ENCODE peak calls at places on chromosomes 4 and X, in ten cellular contexts. W is fibroblast of lung, B is stomach, Z is Karpas-422, F is transverse colon, D is neuronal stem cell, V is pancreas, P is iPS DF 6.9, K is upper lobe of right lung, E is AG04450. X is an unnamed sample.

GRCh38 chr4:182174979-182175378 is 68.2 kb upstream of the TENM3 start:
- DNase-seq in W (no peak), B (no peak), Z (no peak), F (no peak), D (no peak), V (no peak), P (no peak), K (no peak), E (no peak), X (no peak)

GRCh38 chr4:85496933-85497332 is 22.0 kb downstream of the ARHGAP24 start:
- DNase-seq in W (peak), B (no peak), Z (no peak), F (no peak), D (no peak), V (no peak), P (no peak), K (no peak), E (no peak), X (no peak)

GRCh38 chrX:117138070-117138469 is 675.3 kb upstream of the CT83 start:
- DNase-seq in W (no peak), B (no peak), Z (no peak), F (no peak), D (no peak), V (no peak), P (no peak), K (no peak), E (no peak), X (no peak)

GRCh38 chr4:85970535-85970934 is 389.3 kb downstream of the MAPK10 start:
- DNase-seq in W (no peak), B (no peak), Z (no peak), F (no peak), D (no peak), V (no peak), P (no peak), K (no peak), E (no peak), X (no peak)

GRCh38 chrX:37405954-37406353 is 56.8 kb downstream of the PRRG1 start:
- DNase-seq in W (peak), B (no peak), Z (no peak), F (no peak), D (no peak), V (no peak), P (no peak), K (no peak), E (peak), X (no peak)

GRCh38 chrX:13373807-13374187 is 53.9 kb upstream of the ATXN3L start:
- DNase-seq in W (peak), B (no peak), Z (no peak), F (no peak), D (no peak), V (no peak), P (no peak), K (no peak), E (no peak), X (no peak)

GRCh38 chrX:123215397-123216089 is 31.5 kb downstream of the GRIA3 start:
- DNase-seq in W (no peak), B (no peak), Z (no peak), F (no peak), D (no peak), V (no peak), P (no peak), K (no peak), E (no peak), X (no peak)

GRCh38 chr4:1500966-1501753 is 94.9 kb upstream of the NKX1-1 start:
- DNase-seq in W (no peak), B (no peak), Z (no peak), F (no peak), D (no peak), V (no peak), P (no peak), K (peak), E (no peak), X (no peak)

GRCh38 chr4:176102414-176102813 is 36.8 kb downstream of the WDR17 start:
- DNase-seq in W (peak), B (no peak), Z (no peak), F (no peak), D (no peak), V (no peak), P (no peak), K (no peak), E (no peak), X (no peak)

GRCh38 chrX:41276661-41277506 is 57.1 kb upstream of the DDX3X start:
- DNase-seq in W (peak), B (no peak), Z (no peak), F (no peak), D (no peak), V (no peak), P (no peak), K (no peak), E (no peak), X (no peak)

GRCh38 chrX:9595131-9595530 is 130.3 kb downstream of the TBL1X start:
- DNase-seq in W (peak), B (no peak), Z (no peak), F (no peak), D (no peak), V (no peak), P (no peak), K (no peak), E (peak), X (no peak)

GRCh38 chrX:56600141-56600540 is 36.7 kb downstream of the UBQLN2 start:
- DNase-seq in W (peak), B (no peak), Z (no peak), F (no peak), D (no peak), V (no peak), P (no peak), K (no peak), E (no peak), X (no peak)

GRCh38 chr4:10611673-10612072 is 72.9 kb downstream of the CLNK start:
- DNase-seq in W (peak), B (no peak), Z (no peak), F (no peak), D (no peak), V (no peak), P (no peak), K (no peak), E (peak), X (no peak)

GRCh38 chrX:122945328-122945727 is 238.8 kb upstream of the GRIA3 start:
- DNase-seq in W (no peak), B (no peak), Z (no peak), F (no peak), D (no peak), V (no peak), P (no peak), K (no peak), E (no peak), X (no peak)

GRCh38 chr4:119521306-119521705 is 107.3 kb downstream of the PDE5A start:
- DNase-seq in W (no peak), B (no peak), Z (no peak), F (peak), D (no peak), V (no peak), P (no peak), K (no peak), E (no peak), X (no peak)

GRCh38 chr4:147944264-147944663 is 212.4 kb downstream of the ARHGAP10 start:
- DNase-seq in W (no peak), B (no peak), Z (no peak), F (no peak), D (no peak), V (no peak), P (no peak), K (no peak), E (no peak), X (peak)

GRCh38 chr4:171025776-171026175 is 787.4 kb upstream of the GALNTL6 start:
- DNase-seq in W (no peak), B (no peak), Z (no peak), F (no peak), D (no peak), V (no peak), P (no peak), K (no peak), E (no peak), X (peak)

GRCh38 chrX:123432362-123433150 is 248.5 kb downstream of the GRIA3 start:
- DNase-seq in W (no peak), B (peak), Z (no peak), F (no peak), D (no peak), V (no peak), P (no peak), K (no peak), E (no peak), X (no peak)

DNA sequence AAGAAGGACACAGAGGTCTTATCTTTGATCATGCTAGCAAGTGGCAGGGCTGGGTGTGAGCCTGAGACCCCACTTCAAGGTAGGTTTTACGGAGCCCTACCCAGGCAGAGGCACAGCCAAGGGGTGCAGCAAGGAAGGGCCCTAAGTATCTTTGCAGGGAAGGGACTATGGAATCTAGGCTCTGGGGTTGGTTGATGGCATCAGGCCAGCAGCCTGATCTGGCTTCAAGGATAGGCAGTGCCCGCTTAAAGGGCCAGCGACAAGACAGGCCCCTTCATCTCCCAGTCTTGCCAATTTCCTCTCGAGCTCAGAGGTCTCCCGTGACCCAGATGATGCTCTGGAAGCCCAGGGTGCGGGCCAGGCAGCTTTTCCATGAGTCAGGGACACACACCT is 5.8 kb downstream of the ABLIM2 start:
- DNase-seq in W (no peak), B (no peak), Z (no peak), F (no peak), D (no peak), V (peak), P (no peak), K (no peak), E (no peak), X (no peak)
- H3K4me3 ChIP-seq in W (no peak), B (no peak), Z (no peak), F (no peak), D (no peak), V (no peak), P (no peak), K (no peak), E (no peak), X (no peak)

DNA sequence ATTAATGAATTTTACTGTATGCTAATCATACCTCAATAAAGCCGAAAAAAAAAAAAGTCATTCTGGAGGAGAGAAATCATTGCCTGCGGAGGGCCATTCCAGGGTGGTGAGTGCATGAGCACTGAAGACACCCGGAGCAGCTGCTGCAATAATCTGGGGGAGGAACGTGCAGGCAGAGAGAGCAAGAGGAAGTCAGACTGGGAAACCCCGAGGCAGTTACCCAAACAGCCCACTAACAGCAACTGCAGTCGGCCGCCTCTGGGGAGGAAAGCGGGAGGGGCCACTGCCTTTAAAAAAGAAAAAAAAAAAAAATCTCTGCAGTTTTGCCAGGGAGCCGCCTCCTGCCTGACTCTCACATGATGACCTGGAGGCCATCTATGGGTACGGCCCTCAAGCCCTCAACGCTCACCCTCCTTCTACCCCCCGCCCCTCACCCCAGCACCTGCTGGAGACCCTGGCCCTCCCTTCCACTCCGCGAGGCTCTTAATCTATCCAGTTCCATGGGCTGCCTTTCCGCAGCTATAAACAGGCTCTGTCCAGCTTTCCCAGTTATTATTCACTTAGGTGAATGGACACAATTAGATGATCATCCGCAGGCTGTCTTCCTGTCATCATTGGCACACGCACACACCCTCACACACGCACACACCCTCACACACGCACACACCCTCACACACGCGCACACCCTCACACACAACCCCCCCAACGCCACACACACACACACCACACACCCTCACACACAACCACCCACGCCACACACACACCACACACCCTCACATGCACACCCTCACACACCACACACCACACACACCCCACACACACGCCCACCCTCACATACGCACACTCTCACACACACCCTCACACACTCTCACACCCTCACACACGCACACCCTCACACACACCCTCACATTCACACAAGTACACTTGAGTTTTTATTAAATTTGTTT is 3.4 kb upstream of the AVPR2 start:
- DNase-seq in W (peak), B (peak), Z (peak), F (peak), D (no peak), V (peak), P (no peak), K (peak), E (peak), X (peak)
- H3K4me3 ChIP-seq in W (no peak), B (no peak), Z (no peak), F (no peak), D (no peak), V (no peak), P (no peak), K (no peak), E (no peak), X (no peak)

DNA sequence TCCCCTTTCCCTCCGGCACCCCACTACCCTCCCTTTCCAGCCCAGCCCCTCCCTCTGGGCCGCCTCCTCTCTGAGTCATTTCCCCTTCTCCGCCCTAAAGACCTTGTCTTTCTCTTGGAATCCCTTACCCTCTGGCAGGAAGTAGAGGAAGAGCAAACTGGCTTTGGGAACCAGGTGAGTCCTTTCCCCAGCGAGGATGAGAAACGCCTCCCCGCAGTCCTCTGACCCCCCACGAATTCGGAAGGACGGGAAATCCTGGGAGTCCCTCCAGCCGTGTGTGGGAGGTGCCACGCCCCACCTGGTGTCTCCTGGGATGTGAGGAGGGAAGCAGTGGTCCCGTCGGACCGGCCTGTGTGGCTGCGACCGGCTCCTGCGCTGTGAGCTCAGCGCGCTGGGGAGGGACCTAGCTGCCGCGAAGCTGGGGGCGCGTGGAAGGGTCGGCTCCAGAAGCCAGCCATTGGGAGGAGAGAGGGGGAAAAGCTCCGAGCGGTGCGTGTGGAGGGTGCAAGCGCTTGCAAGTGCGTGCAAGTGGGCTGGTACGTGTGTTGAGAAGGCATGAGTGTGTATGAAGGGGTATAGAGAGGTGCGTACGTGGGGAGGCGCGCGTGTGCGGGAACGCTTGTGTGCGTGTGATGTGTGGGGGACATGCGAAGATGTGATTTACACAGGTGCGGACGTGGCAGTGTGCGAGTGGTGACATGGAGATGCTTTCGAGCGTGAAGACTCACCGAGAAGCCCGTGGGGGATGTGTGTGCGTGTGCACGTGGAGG is 46.3 kb downstream of the TEX13B start:
- DNase-seq in W (peak), B (no peak), Z (no peak), F (no peak), D (no peak), V (peak), P (no peak), K (no peak), E (no peak), X (no peak)
- H3K4me3 ChIP-seq in W (peak), B (peak), Z (no peak), F (no peak), D (no peak), V (no peak), P (peak), K (no peak), E (peak), X (no peak)

GRCh38 chr4:151990201-151990600 is 229.4 kb upstream of the GATB start:
- DNase-seq in W (no peak), B (no peak), Z (no peak), F (no peak), D (no peak), V (no peak), P (no peak), K (no peak), E (no peak), X (no peak)
- H3K4me3 ChIP-seq in W (no peak), B (no peak), Z (no peak), F (no peak), D (no peak), V (no peak), P (no peak), K (no peak), E (no peak), X (no peak)

GRCh38 chr4:116400480-116400879 is 684.9 kb downstream of the TRAM1L1 start:
- DNase-seq in W (peak), B (no peak), Z (no peak), F (no peak), D (no peak), V (no peak), P (no peak), K (no peak), E (no peak), X (no peak)
- H3K4me3 ChIP-seq in W (no peak), B (no peak), Z (no peak), F (no peak), D (no peak), V (no peak), P (no peak), K (no peak), E (no peak), X (no peak)

GRCh38 chr4:169256101-169256612 is 14.6 kb downstream of the SH3RF1 start:
- DNase-seq in W (no peak), B (no peak), Z (no peak), F (no peak), D (no peak), V (no peak), P (no peak), K (no peak), E (no peak), X (no peak)

GRCh38 chr4:169254546-169254983 is 16.2 kb downstream of the SH3RF1 start:
- DNase-seq in W (peak), B (no peak), Z (no peak), F (no peak), D (no peak), V (no peak), P (no peak), K (no peak), E (peak), X (no peak)

GRCh38 chr4:169252339-169253086 is 18.2 kb downstream of the SH3RF1 start:
- DNase-seq in W (peak), B (no peak), Z (no peak), F (no peak), D (no peak), V (no peak), P (no peak), K (no peak), E (no peak), X (no peak)

GRCh38 chr4:169253087-169253675 is 17.6 kb downstream of the SH3RF1 start:
- DNase-seq in W (peak), B (no peak), Z (no peak), F (no peak), D (no peak), V (no peak), P (no peak), K (no peak), E (no peak), X (no peak)

GRCh38 chr4:169253904-169254303 is 16.9 kb downstream of the SH3RF1 start:
- DNase-seq in W (peak), B (no peak), Z (no peak), F (no peak), D (no peak), V (no peak), P (no peak), K (no peak), E (peak), X (no peak)
- H3K4me3 ChIP-seq in W (no peak), B (no peak), Z (no peak), F (no peak), D (no peak), V (no peak), P (no peak), K (no peak), E (no peak), X (no peak)

GRCh38 chrX:77298790-77299189 is 148.4 kb upstream of the FGF16 start:
- DNase-seq in W (no peak), B (no peak), Z (no peak), F (no peak), D (no peak), V (no peak), P (no peak), K (no peak), E (no peak), X (no peak)
- H3K4me3 ChIP-seq in W (no peak), B (no peak), Z (no peak), F (no peak), D (no peak), V (no peak), P (no peak), K (no peak), E (no peak), X (no peak)

DNA sequence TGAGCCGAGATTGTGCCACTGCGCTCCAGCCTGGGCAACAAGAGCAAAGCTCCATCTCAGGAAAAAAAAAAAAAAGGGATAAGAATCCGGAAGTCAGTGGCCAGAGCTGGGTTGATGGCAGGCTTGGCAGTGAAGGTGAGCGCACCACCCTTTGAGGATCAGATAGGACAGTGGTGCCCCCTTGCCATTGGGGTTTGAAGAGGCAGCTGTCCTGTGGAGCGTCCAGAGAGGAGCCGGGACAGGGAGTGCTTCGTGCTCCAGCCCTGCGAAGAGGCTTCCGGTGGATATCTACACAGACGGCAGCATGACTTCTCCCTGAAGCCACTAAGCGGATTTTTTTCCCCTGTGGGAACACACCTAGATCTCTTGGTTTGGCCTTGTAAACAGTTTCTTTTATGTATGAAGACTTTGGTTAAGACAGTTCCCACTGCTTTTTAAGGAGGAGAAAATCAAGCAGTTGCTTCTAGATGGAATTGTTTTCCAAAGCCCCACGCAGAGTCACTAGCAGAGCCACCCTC is 6.5 kb downstream of the TBC1D14 start:
- DNase-seq in W (no peak), B (no peak), Z (no peak), F (peak), D (no peak), V (peak), P (no peak), K (no peak), E (no peak), X (no peak)
- H3K4me3 ChIP-seq in W (no peak), B (no peak), Z (no peak), F (no peak), D (no peak), V (no peak), P (no peak), K (no peak), E (no peak), X (no peak)

GRCh38 chr4:87491436-87491835 is 37.7 kb downstream of the SPARCL1 start:
- DNase-seq in W (no peak), B (no peak), Z (no peak), F (no peak), D (no peak), V (no peak), P (no peak), K (no peak), E (no peak), X (no peak)
- H3K4me3 ChIP-seq in W (no peak), B (no peak), Z (no peak), F (no peak), D (no peak), V (no peak), P (no peak), K (no peak), E (no peak), X (no peak)

DNA sequence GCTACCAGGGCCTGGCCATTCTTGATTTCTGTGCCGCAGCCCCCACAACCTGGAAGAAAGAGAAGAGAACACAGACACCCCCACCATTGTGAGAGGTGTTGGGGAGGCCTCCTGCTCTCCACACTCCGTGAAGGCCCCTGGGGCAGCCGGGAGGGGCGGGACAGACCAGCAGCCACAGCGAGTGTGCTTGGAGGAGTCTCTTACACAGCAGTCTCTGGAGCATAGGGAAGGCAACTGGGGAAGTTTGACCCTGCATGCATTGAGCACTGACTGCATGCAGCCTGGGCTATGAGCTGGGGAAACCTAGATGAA is 77.9 kb downstream of the ABLIM2 start:
- DNase-seq in W (no peak), B (no peak), Z (no peak), F (no peak), D (no peak), V (no peak), P (no peak), K (no peak), E (no peak), X (no peak)
- H3K4me3 ChIP-seq in W (no peak), B (no peak), Z (no peak), F (no peak), D (no peak), V (no peak), P (no peak), K (no peak), E (no peak), X (no peak)

X was measured in GM06990.